ENCODE peak calls at places on chromosomes 2 and 18, in ten cellular contexts. S is lung, I is neural progenitor cell, M is right atrium auricular region, Y is PC-9, U is fibroblast of lung, D is heart right ventricle, R is colonic mucosa, L is dorsolateral prefrontal cortex, Q is astrocyte. C is an unnamed sample.
A peak's percentile ranks its signal among the peaks of the same experiment; 100 is the strongest.

GRCh38 chr18:71899707-71900483 is 644.2 kb downstream of the CBLN2 start:
- DNase-seq in U (no peak), R (no peak), Q (no peak), M (no peak), S (no peak), L (no peak), I (no peak), Y (no peak), D (no peak), C (no peak)

GRCh38 chr18:57397440-57397839 is 37.7 kb upstream of the ONECUT2 start:
- DNase-seq in L (no peak), S (no peak), I (no peak), D (no peak), Y (peak; percentile 71), R (no peak), U (peak; percentile 66), Q (peak; percentile 48), M (no peak), C (peak; percentile 9)

GRCh38 chr2:164141271-164141670 is 405.5 kb upstream of the FIGN start:
- DNase-seq in D (no peak), M (no peak), Y (no peak), L (no peak), I (no peak), Q (peak; percentile 68), S (no peak), U (peak; percentile 71), R (no peak), C (no peak)

GRCh38 chr2:209762564-209762963 is 9.1 kb upstream of the UNC80 start:
- DNase-seq in U (no peak), M (no peak), Q (no peak), S (no peak), L (no peak), D (no peak), R (no peak), I (no peak), Y (no peak), C (no peak)

GRCh38 chr2:68837164-68837860 is 33.9 kb downstream of the BMP10 start:
- DNase-seq in D (peak; percentile 76), Q (no peak), M (no peak), L (no peak), I (peak; percentile 80), S (peak; percentile 76), Y (no peak), R (peak; percentile 68), U (peak; percentile 23), C (no peak)

GRCh38 chr18:77138270-77138669 is 5.7 kb upstream of the MBP start:
- DNase-seq in D (no peak), S (peak; percentile 59), U (no peak), I (no peak), M (no peak), Q (no peak), L (no peak), Y (no peak), R (no peak), C (no peak)

GRCh38 chr2:96344011-96344410 is 8.4 kb downstream of the NCAPH start:
- DNase-seq in Q (peak; percentile 70), D (no peak), Y (no peak), R (no peak), I (no peak), M (no peak), L (no peak), S (no peak), U (peak; percentile 73), C (no peak)

GRCh38 chr2:227889336-227889735 is 17.9 kb downstream of the DAW1 start:
- DNase-seq in S (no peak), L (no peak), M (no peak), R (no peak), Y (no peak), I (peak; percentile 41), D (no peak), U (no peak), Q (no peak), C (no peak)

DNA sequence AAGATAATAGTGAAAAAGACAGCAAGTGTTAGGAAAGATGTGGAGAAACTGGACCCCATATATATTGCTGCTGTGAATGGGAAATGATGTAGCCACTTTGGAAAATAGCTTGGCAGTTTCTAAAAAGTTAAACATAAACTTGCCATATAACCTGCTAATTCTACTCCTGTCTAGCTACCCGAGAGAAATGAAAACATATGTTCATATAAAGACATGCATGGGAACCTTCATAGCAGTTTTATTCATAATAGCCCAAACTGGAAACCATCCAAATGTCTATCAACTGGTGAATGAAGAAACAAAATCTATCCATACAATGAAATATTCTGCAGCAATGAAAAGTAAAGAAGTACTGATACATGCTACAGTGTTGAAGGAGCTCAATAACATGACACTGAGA is 50.4 kb upstream of the NABP1 start:
- DNase-seq in L (no peak), Y (no peak), R (no peak), S (no peak), U (no peak), D (no peak), M (no peak), I (no peak), Q (no peak), C (no peak)
- TF ChIP-seq CTCF in L (no peak), Y (no peak), R (no peak), S (no peak), U (no peak), D (no peak), M (no peak), I (no peak), Q (no peak), C (no peak)

GRCh38 chr2:65033178-65033577 is 23.0 kb upstream of the CEP68 start:
- DNase-seq in L (no peak), U (no peak), S (no peak), M (no peak), D (no peak), Y (no peak), I (no peak), Q (no peak), R (no peak), C (no peak)

GRCh38 chr2:65032016-65032975 is 23.9 kb upstream of the CEP68 start:
- DNase-seq in L (no peak), M (no peak), S (no peak), U (no peak), I (no peak), D (no peak), Q (no peak), Y (no peak), R (peak; percentile 73), C (no peak)

GRCh38 chr2:65030933-65031332 is 25.3 kb upstream of the CEP68 start:
- DNase-seq in L (no peak), R (no peak), D (no peak), M (no peak), I (no peak), U (no peak), S (no peak), Q (no peak), Y (no peak), C (no peak)

GRCh38 chr2:65031341-65032015 is 24.7 kb upstream of the CEP68 start:
- DNase-seq in M (no peak), Y (peak; percentile 47), S (no peak), D (no peak), U (no peak), I (peak; percentile 39), Q (no peak), R (peak; percentile 69), L (no peak), C (no peak)

GRCh38 chr2:65030481-65030880 is 25.7 kb upstream of the CEP68 start:
- DNase-seq in M (no peak), L (no peak), R (peak; percentile 33), D (no peak), S (no peak), U (no peak), I (no peak), Q (no peak), Y (no peak), C (no peak)
- H3K4me3 ChIP-seq in M (no peak overlapping the region), L (no peak overlapping the region), R (peak overlapping the region; percentile 4), D (no peak overlapping the region), S (no peak overlapping the region), U (no peak overlapping the region), I (no peak overlapping the region), Q (no peak overlapping the region), Y (no peak overlapping the region), C (no peak overlapping the region)

GRCh38 chr2:172083725-172084483 is 1.4 kb upstream of the DLX1 start:
- DNase-seq in L (no peak), M (no peak), S (no peak), R (no peak), Y (no peak), D (no peak), U (no peak), I (peak; percentile 35), Q (no peak), C (no peak)

GRCh38 chr2:172081248-172082022 is 3.9 kb upstream of the DLX1 start:
- DNase-seq in D (no peak), S (no peak), M (no peak), U (no peak), Q (no peak), Y (no peak), I (peak; percentile 64), R (no peak), L (no peak), C (no peak)

GRCh38 chr2:172082944-172083718 is 2.2 kb upstream of the DLX1 start:
- DNase-seq in L (no peak), D (no peak), Q (no peak), U (no peak), M (no peak), I (peak; percentile 63), R (no peak), Y (no peak), S (no peak), C (no peak)

GRCh38 chr2:172080641-172081230 is 4.6 kb upstream of the DLX1 start:
- DNase-seq in L (no peak), Y (no peak), U (no peak), D (no peak), R (no peak), Q (no peak), M (no peak), I (peak; percentile 37), S (no peak), C (no peak)

DNA sequence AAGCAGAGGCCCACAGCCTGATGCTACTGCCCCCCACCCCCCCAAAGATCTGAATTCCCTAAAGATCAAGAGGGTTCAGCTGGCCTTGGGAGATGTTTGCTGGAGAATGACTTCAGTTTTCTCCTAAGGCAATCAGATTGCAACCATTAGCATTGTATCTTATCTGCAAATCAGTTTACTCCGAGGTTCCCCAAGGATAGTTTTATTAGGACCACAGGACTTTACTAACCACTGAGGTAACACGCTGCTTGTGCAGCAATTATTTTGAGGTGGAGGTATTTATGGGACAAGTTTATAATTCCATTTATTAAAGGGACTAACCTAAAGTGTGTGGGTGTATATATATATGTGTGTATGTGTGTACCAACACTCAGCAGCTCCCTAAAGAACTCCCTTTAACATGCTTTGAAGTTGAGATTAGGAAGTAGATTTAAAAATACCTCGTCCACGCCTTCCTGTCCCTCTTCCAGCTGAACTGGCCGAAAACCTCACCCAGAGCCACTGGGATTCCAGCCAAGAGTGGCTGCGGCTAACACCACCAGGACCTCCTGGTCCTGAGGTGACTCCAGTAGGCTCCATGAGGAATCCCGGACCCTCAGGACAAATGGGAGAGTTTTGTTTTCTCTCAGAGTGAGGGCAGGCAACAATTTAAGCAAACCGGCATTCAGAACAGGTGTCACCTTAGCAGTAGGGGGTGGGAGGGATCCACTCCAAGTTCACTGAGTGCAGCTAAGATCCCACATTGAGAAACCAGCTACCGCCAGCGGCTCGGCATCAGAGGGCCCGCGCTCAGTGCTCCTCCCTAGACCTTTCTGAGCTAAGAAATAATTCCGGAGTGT is 3.0 kb upstream of the DLX1 start:
- DNase-seq in D (no peak), R (no peak), Q (no peak), Y (no peak), U (no peak), M (no peak), I (peak; percentile 25), L (no peak), S (no peak), C (no peak)
- H3K27me3 ChIP-seq in D (peaks cover 93% of the 10 kb centered on the region), R (peaks cover 74% of the 10 kb centered on the region), Q (peaks cover 75% of the 10 kb centered on the region), Y (no peaks in the 10 kb centered on the region), U (peaks cover 55% of the 10 kb centered on the region), M (peaks cover 71% of the 10 kb centered on the region), I (peaks cover 100% of the 10 kb centered on the region), L (peaks cover 61% of the 10 kb centered on the region), S (peaks cover 10% of the 10 kb centered on the region), C (peaks cover 43% of the 10 kb centered on the region)

DNA sequence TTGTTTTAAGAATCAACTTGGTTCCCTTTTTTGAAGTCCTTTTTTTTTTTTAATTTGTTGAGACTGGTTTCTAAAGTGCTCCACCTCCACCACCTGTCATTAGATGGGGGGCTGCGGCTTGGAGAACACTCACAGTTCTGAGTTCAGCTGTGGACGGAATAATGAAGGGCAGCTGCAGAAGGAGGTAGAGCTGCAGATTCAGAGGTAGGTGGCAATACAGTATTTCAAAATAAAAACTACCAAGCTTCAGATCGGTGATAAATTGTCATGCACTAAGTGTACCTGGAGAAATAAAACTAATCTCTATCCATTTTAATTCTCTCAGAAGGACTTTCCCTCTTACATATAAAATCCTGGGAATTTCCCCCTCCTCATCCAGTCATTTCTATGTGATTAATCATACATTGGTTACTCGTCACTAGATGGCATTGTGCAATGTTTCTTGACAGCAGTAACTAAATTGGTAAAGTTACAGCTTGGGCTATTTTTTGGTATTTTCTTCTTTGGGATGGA is 81.1 kb upstream of the SLC39A10 start:
- DNase-seq in D (no peak), M (no peak), I (peak; percentile 16), U (peak; percentile 89), R (no peak), S (no peak), Q (peak; percentile 87), Y (peak; percentile 53), L (no peak), C (peak; percentile 80)
- TF ChIP-seq CTCF in D (peak; percentile 58), M (peak; percentile 51), I (peak; percentile 34), U (no peak), R (no peak), S (no peak), Q (no peak), Y (no peak), L (peak; percentile 56), C (no peak)

C was measured in BJ.